ENCODE peak calls at places on chromosome 2, in five cellular contexts. G is GM10248, W is HFFc6, A is bronchial epithelial cell, E is body of pancreas. M is an unnamed sample.

GRCh38 chr2:183579686-183580085 is 455.4 kb downstream of the NUP35 start:
- DNase-seq in E (no peak), G (no peak), W (no peak), A (no peak), M (no peak)

GRCh38 chr2:240782221-240782885 is 37.7 kb downstream of the KIF1A start:
- DNase-seq in W (no peak), G (no peak), E (no peak), A (no peak), M (no peak)

GRCh38 chr2:36770542-36771287 is 74.2 kb downstream of the VIT start:
- DNase-seq in G (peak), E (no peak), W (peak), A (peak), M (peak)

GRCh38 chr2:36380624-36381481 is 25.3 kb downstream of the CRIM1 start:
- DNase-seq in G (no peak), A (no peak), W (peak), E (peak), M (no peak)

GRCh38 chr2:211766689-211767088 is 771.9 kb downstream of the ERBB4 start:
- DNase-seq in A (peak), G (no peak), E (peak), W (no peak), M (no peak)

GRCh38 chr2:222548997-222549396 is 106.9 kb downstream of the FARSB start:
- DNase-seq in G (no peak), W (no peak), A (no peak), E (no peak), M (no peak)

GRCh38 chr2:191611614-191612013 is 66.3 kb upstream of the NABP1 start:
- DNase-seq in G (peak), A (no peak), E (no peak), W (no peak), M (peak)

GRCh38 chr2:157699806-157700205 is 71.1 kb upstream of the ACVR1C start:
- DNase-seq in W (no peak), A (no peak), G (no peak), E (no peak), M (no peak)

GRCh38 chr2:208609166-208609804 is 202.7 kb downstream of the PTH2R start:
- DNase-seq in E (no peak), G (no peak), W (no peak), A (peak), M (no peak)

GRCh38 chr2:227038550-227039189 is 125.3 kb downstream of the COL4A4 start:
- DNase-seq in W (no peak), A (no peak), E (no peak), G (no peak), M (no peak)

GRCh38 chr2:119174216-119174992 is 15.9 kb upstream of the C1QL2 start:
- DNase-seq in G (peak), W (no peak), E (peak), A (peak), M (peak)

GRCh38 chr2:192286093-192286701 is 91.5 kb upstream of the TMEFF2 start:
- DNase-seq in G (no peak), W (peak), A (peak), E (no peak), M (no peak)

GRCh38 chr2:16104345-16105177 is 164.2 kb downstream of the MYCN start:
- DNase-seq in E (no peak), W (no peak), A (no peak), G (no peak), M (no peak)

GRCh38 chr2:171579481-171579880 is 57.2 kb downstream of the CYBRD1 start:
- DNase-seq in E (no peak), W (no peak), G (no peak), A (peak), M (no peak)

GRCh38 chr2:62010632-62011276 is 105.3 kb downstream of the COMMD1 start:
- DNase-seq in E (no peak), W (no peak), G (no peak), A (no peak), M (no peak)

GRCh38 chr2:38260469-38260868 is 116.6 kb downstream of the ATL2 start:
- DNase-seq in W (no peak), G (peak), E (no peak), A (no peak), M (peak)

GRCh38 chr2:174939046-174939445 is 66.1 kb downstream of the CHN1 start:
- DNase-seq in G (no peak), E (no peak), A (peak), W (peak), M (no peak)

GRCh38 chr2:209579236-209579749 is 155.4 kb downstream of the MAP2 start:
- DNase-seq in G (no peak), A (no peak), W (peak), E (no peak), M (no peak)

GRCh38 chr2:46167924-46168323 is 129.3 kb upstream of the EPAS1 start:
- DNase-seq in E (no peak), W (no peak), G (no peak), A (no peak), M (no peak)

GRCh38 chr2:179555681-179556283 is 291.1 kb upstream of the SESTD1 start:
- DNase-seq in G (no peak), W (no peak), A (no peak), E (no peak), M (no peak)

GRCh38 chr2:97675714-97676113 is 6.2 kb downstream of the C2orf92 start:
- DNase-seq in E (no peak), W (no peak), A (no peak), G (no peak), M (no peak)

GRCh38 chr2:70181363-70181956 is 9.4 kb downstream of the C2orf42 start:
- DNase-seq in W (no peak), E (no peak), A (no peak), G (peak), M (peak)

GRCh38 chr2:85743304-85743978 is 10.3 kb upstream of the ATOH8 start:
- DNase-seq in W (peak), G (no peak), E (peak), A (peak), M (no peak)

GRCh38 chr2:33278245-33278943 is 198.1 kb upstream of the RASGRP3 start:
- DNase-seq in E (no peak), W (no peak), G (no peak), A (no peak), M (no peak)

GRCh38 chr2:239496700-239497099 is 95.9 kb upstream of the HDAC4 start:
- DNase-seq in E (no peak), G (no peak), W (no peak), A (no peak), M (no peak)

GRCh38 chr2:43851026-43851980 is 12.5 kb downstream of the ABCG8 start:
- DNase-seq in A (no peak), E (no peak), G (peak), W (no peak), M (no peak)

GRCh38 chr2:55364189-55365055 is 55.2 kb downstream of the CCDC88A start:
- DNase-seq in E (peak), W (peak), A (peak), G (no peak), M (no peak)

GRCh38 chr2:241071677-241072111 is 30.4 kb downstream of the MTERF4 start:
- DNase-seq in G (no peak), A (no peak), W (no peak), E (peak), M (no peak)

GRCh38 chr2:11833601-11834000 is 87.2 kb downstream of the LPIN1 start:
- DNase-seq in W (peak), E (no peak), A (peak), G (no peak), M (no peak)

GRCh38 chr2:97715951-97716694 is 2.7 kb downstream of the ZAP70 start:
- DNase-seq in A (no peak), W (no peak), G (no peak), E (peak), M (no peak)

GRCh38 chr2:230757476-230757875 is 44.8 kb downstream of the CAB39 start:
- DNase-seq in G (no peak), A (no peak), W (peak), E (no peak), M (no peak)

GRCh38 chr2:55175254-55176093 is 56.6 kb downstream of the CLHC1 start:
- DNase-seq in E (no peak), A (peak), G (peak), W (peak), M (peak)

GRCh38 chr2:224407241-224407680 is 5.4 kb upstream of the FAM124B start:
- DNase-seq in W (no peak), E (no peak), G (no peak), A (no peak), M (no peak)

DNA sequence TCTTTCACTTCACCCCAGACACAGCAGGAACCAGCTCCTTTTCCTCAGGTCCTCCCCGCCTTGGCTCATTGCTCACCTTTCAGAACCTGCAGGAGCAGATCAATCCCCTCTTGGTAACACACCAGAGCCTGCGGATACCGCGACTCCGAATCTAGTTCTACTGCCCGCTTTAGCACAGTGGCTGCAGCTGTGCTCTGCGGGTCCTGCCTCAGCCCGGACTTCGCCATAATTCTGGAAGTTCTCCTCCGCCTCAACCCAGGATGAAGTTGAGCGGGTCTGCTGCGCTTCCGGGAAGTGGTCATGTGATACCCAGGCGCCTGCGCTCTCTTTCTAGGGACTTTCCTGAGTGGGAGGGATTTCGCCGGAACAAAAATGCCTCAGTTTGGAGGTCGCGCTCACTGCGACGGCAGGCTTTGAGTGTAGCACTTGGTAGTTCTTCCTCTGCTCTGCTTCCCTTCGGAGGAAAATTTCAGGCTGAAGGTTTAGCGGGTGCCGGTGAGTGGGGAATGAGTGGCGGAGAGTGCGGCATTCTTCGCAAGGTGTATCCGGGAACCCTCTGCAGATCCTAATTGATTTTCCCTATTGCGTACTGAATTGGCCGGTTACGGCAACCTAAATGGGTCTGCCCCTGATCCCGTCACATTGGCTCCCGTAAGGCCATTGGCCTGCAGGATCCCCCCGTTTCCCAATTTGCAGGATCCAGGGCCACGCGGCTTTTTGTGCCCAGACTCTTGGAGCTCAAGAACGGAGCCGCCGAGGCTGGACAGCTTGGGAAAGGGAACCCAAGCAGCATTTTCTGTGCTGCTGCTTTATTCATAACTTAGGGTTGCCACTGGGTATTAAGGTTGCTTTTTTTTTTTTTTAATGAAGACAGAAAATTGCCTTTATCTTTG is at the start of the genes MITD1 and MRPL30:
- DNase-seq in W (peak), E (peak), A (peak), G (peak), M (peak)
- TF ChIP-seq CTCF in W (no peak), E (no peak), A (no peak), G (no peak), M (no peak)

GRCh38 chr2:181326605-181327004 is 130.6 kb upstream of the ITGA4 start:
- DNase-seq in E (no peak), A (no peak), W (no peak), G (no peak), M (no peak)
- TF ChIP-seq CTCF in E (no peak), A (no peak), W (no peak), G (no peak), M (no peak)

GRCh38 chr2:180991361-180991760 is 11.0 kb downstream of the UBE2E3 start:
- DNase-seq in W (no peak), G (no peak), E (no peak), A (no peak), M (no peak)
- TF ChIP-seq CTCF in W (peak), G (no peak), E (no peak), A (peak), M (no peak)

GRCh38 chr2:129812654-129813053 is 166.8 kb upstream of the RAB6C start:
- DNase-seq in W (no peak), E (no peak), G (no peak), A (no peak), M (no peak)

GRCh38 chr2:129810521-129810920 is 168.9 kb upstream of the RAB6C start:
- DNase-seq in E (no peak), W (no peak), G (no peak), A (no peak), M (no peak)

GRCh38 chr2:129817175-129817574 is 162.3 kb upstream of the RAB6C start:
- DNase-seq in G (no peak), A (no peak), W (no peak), E (no peak), M (no peak)

GRCh38 chr2:129812071-129812470 is 167.4 kb upstream of the RAB6C start:
- DNase-seq in A (no peak), E (peak), G (no peak), W (no peak), M (peak)

GRCh38 chr2:129813404-129813803 is 166.1 kb upstream of the RAB6C start:
- DNase-seq in W (no peak), E (no peak), A (peak), G (no peak), M (no peak)
- TF ChIP-seq CTCF in W (no peak), E (no peak), A (peak), G (peak), M (no peak)

DNA sequence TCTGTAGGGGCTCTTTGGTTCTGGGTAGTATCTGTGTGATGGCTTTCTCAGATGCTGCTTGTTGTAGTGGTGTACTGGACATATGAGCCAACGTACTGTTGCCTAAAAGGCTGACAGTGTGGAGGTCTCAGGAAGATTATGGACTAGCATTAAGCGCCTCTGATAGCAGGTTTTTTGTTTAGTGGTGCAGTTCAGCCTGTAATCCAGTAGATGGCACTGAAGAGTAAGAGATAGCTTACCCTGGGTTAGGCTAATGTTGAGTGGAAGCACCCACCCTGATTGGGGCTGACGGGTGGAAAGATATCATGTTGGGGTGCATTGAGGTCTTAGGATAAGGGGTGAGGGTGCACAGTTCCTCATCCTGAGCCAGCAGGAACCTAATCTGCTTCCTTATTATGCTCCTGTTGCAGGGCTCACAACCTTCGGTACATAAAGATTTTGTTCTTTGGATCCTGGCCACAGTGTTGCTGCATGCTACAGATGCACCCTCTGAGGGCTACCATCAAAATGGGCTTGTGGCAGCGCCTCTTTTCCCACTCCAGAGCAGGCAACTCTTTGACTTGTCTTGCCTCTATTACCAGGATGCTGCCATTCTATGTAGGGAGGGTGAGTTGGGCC is 79.6 kb downstream of the MSTN start:
- DNase-seq in A (peak), E (no peak), W (no peak), G (no peak), M (no peak)
- TF ChIP-seq CTCF in A (peak), E (no peak), W (peak), G (no peak), M (peak)

GRCh38 chr2:49687873-49688272 is 533.6 kb upstream of the FSHR start:
- DNase-seq in E (no peak), W (no peak), A (peak), G (no peak), M (no peak)
- TF ChIP-seq CTCF in E (peak), W (peak), A (no peak), G (peak), M (no peak)

DNA sequence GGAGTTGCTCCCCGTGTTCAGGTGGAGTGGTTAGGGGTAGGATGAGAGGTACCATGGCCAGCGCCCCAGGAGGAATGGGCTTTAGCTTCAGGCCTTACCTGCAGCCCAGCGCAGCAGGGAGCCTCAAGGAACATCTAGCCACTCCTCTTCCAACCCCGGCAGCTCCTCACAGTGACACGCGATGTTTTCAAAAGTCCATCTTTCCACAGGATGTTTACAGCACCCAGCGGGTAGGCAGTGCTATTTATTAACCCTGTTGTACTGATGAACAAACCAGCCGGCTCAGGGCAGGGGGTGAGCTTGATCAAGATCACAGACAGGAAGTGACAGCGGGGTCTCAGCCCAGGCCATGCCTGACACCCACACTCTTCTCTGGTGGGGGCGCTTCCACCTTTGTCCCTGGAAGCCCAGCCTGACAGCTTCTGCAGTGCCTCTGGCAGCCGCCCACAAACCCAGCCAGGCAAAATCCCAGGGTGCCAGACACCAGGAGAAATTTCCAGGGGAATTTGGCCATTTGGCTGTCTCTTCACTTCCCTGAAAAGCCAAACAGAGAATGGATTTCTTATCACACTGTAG is 18.4 kb upstream of the PRLH start:
- DNase-seq in A (no peak), E (no peak), W (no peak), G (no peak), M (no peak)
- TF ChIP-seq CTCF in A (no peak), E (no peak), W (no peak), G (no peak), M (no peak)

DNA sequence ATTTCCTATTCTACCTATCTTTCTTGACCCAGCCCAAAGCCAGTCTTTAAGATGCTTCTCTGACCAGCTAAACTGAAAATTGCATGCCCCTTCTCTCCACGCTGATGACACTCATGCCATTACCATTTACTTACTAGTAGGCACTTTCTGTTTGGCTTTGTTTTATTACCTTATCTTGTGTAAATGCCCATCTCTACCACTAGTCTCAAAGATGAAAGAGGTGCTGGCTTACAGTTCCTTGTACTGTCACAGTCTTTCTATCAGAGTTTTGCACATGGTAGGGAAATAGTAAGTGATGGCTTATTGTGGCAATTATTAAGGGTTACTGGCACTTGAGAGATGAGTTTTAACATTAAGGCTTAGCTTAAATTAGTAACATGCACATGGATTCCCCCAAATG is 352.1 kb downstream of the RBM43 start:
- DNase-seq in A (peak), G (no peak), W (no peak), E (no peak), M (no peak)
- TF ChIP-seq CTCF in A (peak), G (no peak), W (peak), E (no peak), M (no peak)